ENCODE peak calls at places on chromosomes 6 and 20, in six cellular contexts. B is IMR-90, N is ovary, Z is left lung, V is left ventricle myocardium inferior, R is tibial artery. J is an unnamed sample. For H3K4me1, the result is how much of the 10 kb centered on the place peaks cover.

GRCh38 chr6:149237464-149237863 is 80.0 kb upstream of the TAB2 start:
- DNase-seq in N (no peak), R (no peak), Z (no peak), B (no peak), V (no peak), J (no peak)

GRCh38 chr6:25878721-25879322 is 4.8 kb upstream of the SLC17A3 start:
- DNase-seq in Z (no peak), V (no peak), R (no peak), B (no peak), N (no peak), J (no peak)

GRCh38 chr6:89411269-89412070 is 603 bp downstream of the RRAGD start:
- DNase-seq in N (peak), V (peak), R (peak), B (no peak), Z (peak), J (peak)

GRCh38 chr6:100376103-100376502 is 88.6 kb downstream of the SIM1 start:
- DNase-seq in R (no peak), N (no peak), Z (no peak), B (no peak), V (no peak), J (peak)

GRCh38 chr6:151161363-151161762 is 78.4 kb upstream of the AKAP12 start:
- DNase-seq in R (no peak), N (no peak), B (no peak), Z (no peak), V (no peak), J (no peak)

GRCh38 chr20:25369529-25369928 is 21.1 kb downstream of the ABHD12 start:
- DNase-seq in V (no peak), Z (no peak), B (no peak), N (no peak), R (no peak), J (no peak)

GRCh38 chr6:13453771-13454251 is 33.6 kb downstream of the GFOD1 start:
- DNase-seq in B (peak), Z (no peak), V (no peak), R (no peak), N (no peak), J (no peak)

GRCh38 chr20:6604179-6604578 is 163.3 kb upstream of the BMP2 start:
- DNase-seq in V (no peak), R (no peak), B (no peak), N (no peak), Z (no peak), J (no peak)

GRCh38 chr6:147974376-147974775 is 368.3 kb upstream of the SASH1 start:
- DNase-seq in N (no peak), Z (no peak), R (no peak), B (peak), V (no peak), J (peak)

GRCh38 chr20:14470231-14470894 is 133.0 kb upstream of the FLRT3 start:
- DNase-seq in Z (no peak), V (no peak), R (no peak), B (no peak), N (no peak), J (no peak)
- H3K27ac ChIP-seq in Z (no peak), V (no peak), R (no peak), B (no peak), N (no peak), J (no peak)

GRCh38 chr6:33777716-33778474 is 11.0 kb downstream of the LEMD2 start:
- DNase-seq in N (no peak), B (no peak), V (no peak), Z (no peak), R (no peak), J (no peak)
- H3K4me1 ChIP-seq in N (under half), B (under half), V (under half), Z (under half), R (under half), J (under half)

GRCh38 chr20:17647391-17648305 is 34.4 kb downstream of the RRBP1 start:
- DNase-seq in R (no peak), B (no peak), V (no peak), N (no peak), Z (peak), J (no peak)
- H3K27ac ChIP-seq in R (peak), B (no peak), V (peak), N (no peak), Z (peak), J (peak)

DNA sequence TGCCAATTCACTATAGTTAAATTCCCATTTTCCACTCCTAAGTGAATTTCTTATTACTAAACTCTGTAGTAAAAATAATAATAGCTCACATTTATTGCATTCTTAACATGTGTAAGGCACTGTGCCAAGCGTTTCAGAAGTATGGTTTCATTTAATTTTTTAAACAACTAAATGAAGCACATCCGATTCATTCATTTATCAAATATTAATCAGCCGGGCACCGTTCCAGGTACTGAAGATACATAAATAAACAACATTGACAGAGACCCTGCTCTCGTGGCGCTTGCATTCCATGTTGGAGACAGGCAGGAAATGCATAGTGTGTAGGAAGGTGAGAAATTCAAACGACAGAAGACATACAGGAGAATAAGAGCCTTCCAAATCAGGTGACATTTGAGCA is 423.2 kb upstream of the JARID2 start:
- DNase-seq in B (peak), R (no peak), V (no peak), N (no peak), Z (no peak), J (no peak)
- H3K4me1 ChIP-seq in B (under half), R (under half), V (under half), N (under half), Z (under half), J (under half)

GRCh38 chr6:139479433-139480222 is 105.2 kb upstream of the CITED2 start:
- DNase-seq in Z (no peak), V (no peak), B (peak), R (no peak), N (no peak), J (no peak)
- H3K27ac ChIP-seq in Z (no peak), V (no peak), B (no peak), R (no peak), N (no peak), J (no peak)

GRCh38 chr6:87903299-87903698 is 144.3 kb upstream of the SPACA1 start:
- DNase-seq in B (no peak), V (no peak), Z (no peak), R (no peak), N (no peak), J (no peak)

GRCh38 chr6:87904041-87904440 is 143.6 kb upstream of the SPACA1 start:
- DNase-seq in Z (no peak), V (no peak), N (no peak), B (no peak), R (no peak), J (no peak)

GRCh38 chr6:87902383-87902782 is 145.3 kb upstream of the SPACA1 start:
- DNase-seq in V (no peak), B (no peak), Z (no peak), N (no peak), R (no peak), J (no peak)

GRCh38 chr6:87907521-87907920 is 140.1 kb upstream of the SPACA1 start:
- DNase-seq in V (no peak), R (no peak), Z (no peak), B (peak), N (no peak), J (no peak)

DNA sequence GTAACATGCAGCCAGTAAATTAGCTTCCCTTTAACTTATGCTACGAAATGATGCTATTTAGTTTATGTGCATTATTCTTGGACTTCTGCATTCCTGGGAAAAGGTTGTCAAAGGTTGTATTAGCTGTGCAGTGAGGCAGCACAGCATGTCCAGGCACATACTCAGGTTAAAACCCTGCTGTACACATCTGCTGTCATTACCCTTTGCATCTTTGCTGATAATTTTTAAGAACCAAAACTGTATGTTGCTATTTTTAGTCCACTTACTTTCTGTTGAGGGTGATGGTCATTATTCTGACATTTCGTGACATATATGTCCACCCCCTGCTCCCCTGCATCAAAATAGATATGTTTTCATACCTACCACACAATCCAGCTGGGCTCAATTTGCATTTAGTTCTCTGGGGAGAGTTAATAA is 142.5 kb upstream of the SPACA1 start:
- DNase-seq in B (no peak), V (no peak), R (no peak), N (no peak), Z (no peak), J (no peak)
- H3K4me1 ChIP-seq in B (under half), V (under half), R (under half), N (under half), Z (under half), J (under half)